ENCODE peak calls at places on chromosomes 1 and 21, in five cellular contexts. One of them, this sample, is unnamed. For H3K27me3, the result is how much of the 10 kb centered on the place peaks cover.

GRCh38 chr1:77900687-77901293 is 12.4 kb downstream of the NEXN start:
- DNase-seq in ovary: no peak
- DNase-seq in keratinocyte: no peak
- DNase-seq in spleen: no peak
- DNase-seq in endodermal cell: peak
- DNase-seq in this sample: no peak

GRCh38 chr1:233113009-233113712 is 162.8 kb downstream of the NTPCR start:
- DNase-seq in endodermal cell: peak
- DNase-seq in ovary: peak
- DNase-seq in keratinocyte: peak
- DNase-seq in spleen: peak
- DNase-seq in this sample: peak

GRCh38 chr1:118077331-118078055 is 107.5 kb downstream of the SPAG17 start:
- DNase-seq in spleen: no peak
- DNase-seq in endodermal cell: peak
- DNase-seq in ovary: no peak
- DNase-seq in keratinocyte: no peak
- DNase-seq in this sample: no peak

GRCh38 chr1:169550294-169550693 is 36.0 kb downstream of the F5 start:
- DNase-seq in spleen: no peak
- DNase-seq in endodermal cell: peak
- DNase-seq in ovary: no peak
- DNase-seq in keratinocyte: no peak
- DNase-seq in this sample: no peak

GRCh38 chr1:152037920-152038658 is 1.3 kb upstream of the S100A11 start:
- DNase-seq in keratinocyte: no peak
- DNase-seq in endodermal cell: peak
- DNase-seq in spleen: no peak
- DNase-seq in ovary: no peak
- DNase-seq in this sample: no peak

GRCh38 chr1:218412181-218412580 is 67.0 kb downstream of the TGFB2 start:
- DNase-seq in endodermal cell: no peak
- DNase-seq in keratinocyte: no peak
- DNase-seq in ovary: no peak
- DNase-seq in spleen: no peak
- DNase-seq in this sample: no peak

GRCh38 chr1:7223334-7224080 is 438.3 kb downstream of the CAMTA1 start:
- DNase-seq in endodermal cell: no peak
- DNase-seq in spleen: no peak
- DNase-seq in ovary: no peak
- DNase-seq in keratinocyte: no peak
- DNase-seq in this sample: no peak

GRCh38 chr1:89810880-89811279 is 10.0 kb upstream of the LRRC8D start:
- DNase-seq in spleen: no peak
- DNase-seq in ovary: no peak
- DNase-seq in endodermal cell: no peak
- DNase-seq in keratinocyte: no peak
- DNase-seq in this sample: no peak

GRCh38 chr1:64479874-64480273 is 9.9 kb downstream of the CACHD1 start:
- DNase-seq in endodermal cell: peak
- DNase-seq in keratinocyte: no peak
- DNase-seq in spleen: no peak
- DNase-seq in ovary: no peak
- DNase-seq in this sample: no peak

GRCh38 chr1:51516639-51517158 is 2.4 kb downstream of the EPS15 start:
- DNase-seq in spleen: no peak
- DNase-seq in ovary: no peak
- DNase-seq in endodermal cell: no peak
- DNase-seq in keratinocyte: no peak
- DNase-seq in this sample: no peak

GRCh38 chr1:222382171-222382570 is 165.7 kb downstream of the HHIPL2 start:
- DNase-seq in ovary: no peak
- DNase-seq in keratinocyte: no peak
- DNase-seq in endodermal cell: no peak
- DNase-seq in spleen: no peak
- DNase-seq in this sample: no peak

GRCh38 chr1:5340560-5341130 is 651.6 kb downstream of the NPHP4 start:
- DNase-seq in spleen: no peak
- DNase-seq in endodermal cell: no peak
- DNase-seq in keratinocyte: no peak
- DNase-seq in ovary: no peak
- DNase-seq in this sample: no peak

GRCh38 chr1:215794151-215794550 is 227.0 kb downstream of the KCTD3 start:
- DNase-seq in endodermal cell: no peak
- DNase-seq in keratinocyte: no peak
- DNase-seq in spleen: no peak
- DNase-seq in ovary: no peak
- DNase-seq in this sample: no peak

GRCh38 chr1:203907901-203908300 is 46.5 kb downstream of the SNRPE start:
- DNase-seq in ovary: no peak
- DNase-seq in endodermal cell: no peak
- DNase-seq in keratinocyte: no peak
- DNase-seq in spleen: no peak
- DNase-seq in this sample: no peak

GRCh38 chr1:205247130-205247921 is 19.6 kb downstream of the TMCC2 start:
- DNase-seq in keratinocyte: no peak
- DNase-seq in endodermal cell: no peak
- DNase-seq in ovary: peak
- DNase-seq in spleen: peak
- DNase-seq in this sample: peak

GRCh38 chr1:206893380-206893779 is 3.9 kb upstream of the IL24 start:
- DNase-seq in endodermal cell: no peak
- DNase-seq in keratinocyte: no peak
- DNase-seq in spleen: no peak
- DNase-seq in ovary: no peak
- DNase-seq in this sample: no peak

GRCh38 chr1:206890125-206890637 is 7.1 kb upstream of the IL24 start:
- DNase-seq in endodermal cell: peak
- DNase-seq in ovary: no peak
- DNase-seq in keratinocyte: no peak
- DNase-seq in spleen: no peak
- DNase-seq in this sample: no peak

GRCh38 chr1:206892351-206892984 is 4.8 kb upstream of the IL24 start:
- DNase-seq in keratinocyte: no peak
- DNase-seq in ovary: no peak
- DNase-seq in endodermal cell: no peak
- DNase-seq in spleen: no peak
- DNase-seq in this sample: no peak

GRCh38 chr1:206890690-206891089 is 6.6 kb upstream of the IL24 start:
- DNase-seq in spleen: no peak
- DNase-seq in keratinocyte: no peak
- DNase-seq in endodermal cell: no peak
- DNase-seq in ovary: no peak
- DNase-seq in this sample: no peak

DNA sequence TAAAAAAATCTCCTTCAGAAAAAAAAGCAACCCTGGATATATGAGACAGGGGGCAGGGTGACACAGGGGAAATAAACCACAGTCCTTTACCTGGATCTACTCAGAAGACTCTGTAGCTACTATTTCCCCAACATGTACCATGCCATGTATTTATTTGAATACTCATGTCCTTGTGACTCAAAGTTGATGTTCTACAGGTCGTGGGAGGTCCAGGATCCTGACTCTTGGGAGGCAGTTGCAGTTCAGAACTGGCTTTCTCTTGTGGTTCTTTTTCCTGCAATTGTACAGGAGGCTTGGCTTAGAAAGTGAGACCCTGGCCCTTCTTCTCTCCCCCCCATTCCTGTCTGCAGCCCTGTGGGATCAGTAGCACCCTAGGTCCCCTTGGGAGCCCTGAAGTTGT is 5.8 kb upstream of the IL24 start:
- DNase-seq in keratinocyte: no peak
- DNase-seq in ovary: no peak
- DNase-seq in spleen: no peak
- DNase-seq in endodermal cell: no peak
- DNase-seq in this sample: no peak
- TF ChIP-seq CTCF in keratinocyte: no peak
- TF ChIP-seq CTCF in ovary: no peak
- TF ChIP-seq CTCF in spleen: no peak
- TF ChIP-seq CTCF in endodermal cell: no peak
- TF ChIP-seq CTCF in this sample: no peak

GRCh38 chr21:45335151-45335760 is 47.6 kb upstream of the POFUT2 start:
- DNase-seq in spleen: no peak
- DNase-seq in keratinocyte: no peak
- DNase-seq in endodermal cell: no peak
- DNase-seq in ovary: peak
- DNase-seq in this sample: no peak
- H3K27me3 ChIP-seq in spleen: under half
- H3K27me3 ChIP-seq in keratinocyte: under half
- H3K27me3 ChIP-seq in endodermal cell: under half
- H3K27me3 ChIP-seq in ovary: under half
- H3K27me3 ChIP-seq in this sample: under half

GRCh38 chr1:228166170-228166936 is 749 bp downstream of the IBA57 start:
- DNase-seq in spleen: peak
- DNase-seq in ovary: peak
- DNase-seq in keratinocyte: no peak
- DNase-seq in endodermal cell: peak
- DNase-seq in this sample: peak
- TF ChIP-seq CTCF in spleen: no peak
- TF ChIP-seq CTCF in ovary: no peak
- TF ChIP-seq CTCF in keratinocyte: peak
- TF ChIP-seq CTCF in endodermal cell: peak
- TF ChIP-seq CTCF in this sample: peak

DNA sequence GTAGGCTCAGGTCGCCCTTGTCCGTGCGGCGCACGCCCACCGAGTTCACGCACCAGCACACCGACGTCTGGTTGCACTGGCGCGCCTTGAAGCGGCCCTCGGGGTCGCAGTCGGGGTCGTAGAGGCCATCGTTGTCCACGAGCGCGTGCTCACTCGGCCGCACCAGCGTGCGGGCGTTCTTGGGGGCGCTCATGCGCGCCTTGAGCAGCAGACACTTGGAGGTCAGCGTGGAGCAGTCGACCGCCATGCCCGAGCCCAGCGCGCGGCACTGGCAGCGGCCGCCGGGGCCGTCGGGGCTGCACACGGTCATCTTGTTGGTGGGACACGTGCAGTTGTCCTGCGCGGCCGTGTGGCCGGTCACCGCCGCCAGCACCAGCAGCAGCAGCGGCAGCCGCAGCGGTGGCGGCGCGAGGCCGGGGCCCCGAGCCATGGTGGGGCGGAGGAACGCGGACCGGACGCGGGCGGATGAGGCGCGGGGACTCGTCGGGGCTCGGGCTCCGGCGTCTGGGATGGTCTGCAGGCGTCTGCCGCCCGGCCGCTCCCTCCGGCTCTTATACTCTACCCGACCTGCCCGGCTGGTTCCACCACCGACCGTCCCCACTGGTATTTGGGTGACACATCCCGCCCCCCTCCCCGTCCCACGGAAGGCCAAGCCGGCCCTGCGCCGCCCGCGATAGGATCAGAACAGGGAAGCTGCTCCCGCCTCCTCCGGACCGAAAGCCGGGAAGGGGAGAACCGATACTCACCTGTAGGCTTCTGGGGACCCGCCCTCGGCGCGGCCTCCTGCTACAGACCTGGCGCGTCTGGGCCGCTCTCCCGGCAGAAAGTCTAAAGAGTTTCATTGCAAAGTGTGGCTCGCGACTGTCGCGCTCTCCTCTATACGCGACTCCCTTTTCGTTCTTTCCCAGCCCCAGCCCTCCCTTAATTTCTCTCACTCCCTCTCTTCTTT is at the start of gene TACSTD2:
- DNase-seq in endodermal cell: peak
- DNase-seq in ovary: no peak
- DNase-seq in keratinocyte: peak
- DNase-seq in spleen: peak
- DNase-seq in this sample: peak
- H3K27me3 ChIP-seq in endodermal cell: half or more
- H3K27me3 ChIP-seq in ovary: under half
- H3K27me3 ChIP-seq in keratinocyte: under half
- H3K27me3 ChIP-seq in spleen: under half
- H3K27me3 ChIP-seq in this sample: under half

DNA sequence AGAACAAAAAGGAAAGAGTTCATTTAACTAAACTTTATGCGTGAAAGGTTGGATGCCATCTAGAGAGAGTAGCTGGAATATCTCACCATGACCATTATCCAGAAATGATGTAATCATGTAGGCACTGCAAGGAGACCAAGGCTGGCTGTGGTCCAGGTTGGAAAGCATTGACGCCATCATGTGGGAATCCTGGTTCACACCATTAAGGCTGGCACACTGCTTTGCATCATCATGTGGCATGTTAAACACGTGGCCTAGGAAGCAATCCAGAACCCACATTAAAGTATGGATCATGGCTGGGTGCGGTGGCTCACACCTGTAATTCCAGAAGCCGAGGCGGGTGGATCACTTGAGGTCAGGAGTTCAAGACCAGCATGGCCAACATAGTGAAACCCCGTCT is 4.3 kb downstream of the ADAMTS1 start:
- DNase-seq in keratinocyte: no peak
- DNase-seq in spleen: no peak
- DNase-seq in ovary: peak
- DNase-seq in endodermal cell: no peak
- DNase-seq in this sample: peak
- TF ChIP-seq CTCF in keratinocyte: no peak
- TF ChIP-seq CTCF in spleen: no peak
- TF ChIP-seq CTCF in ovary: no peak
- TF ChIP-seq CTCF in endodermal cell: no peak
- TF ChIP-seq CTCF in this sample: peak

GRCh38 chr1:201890223-201890622 is 1.5 kb downstream of the SHISA4 start:
- DNase-seq in ovary: no peak
- DNase-seq in endodermal cell: no peak
- DNase-seq in spleen: peak
- DNase-seq in keratinocyte: no peak
- DNase-seq in this sample: no peak

GRCh38 chr1:201890806-201891450 is 2.2 kb downstream of the SHISA4 start:
- DNase-seq in endodermal cell: no peak
- DNase-seq in ovary: no peak
- DNase-seq in spleen: peak
- DNase-seq in keratinocyte: no peak
- DNase-seq in this sample: no peak

GRCh38 chr1:201893431-201893830 is 4.7 kb downstream of the SHISA4 start:
- DNase-seq in spleen: no peak
- DNase-seq in ovary: no peak
- DNase-seq in keratinocyte: no peak
- DNase-seq in endodermal cell: no peak
- DNase-seq in this sample: no peak

GRCh38 chr1:201892211-201892610 is 3.5 kb downstream of the SHISA4 start:
- DNase-seq in keratinocyte: no peak
- DNase-seq in endodermal cell: no peak
- DNase-seq in ovary: no peak
- DNase-seq in spleen: peak
- DNase-seq in this sample: no peak

GRCh38 chr1:201891451-201892045 is 2.9 kb downstream of the SHISA4 start:
- DNase-seq in spleen: peak
- DNase-seq in ovary: no peak
- DNase-seq in keratinocyte: no peak
- DNase-seq in endodermal cell: no peak
- DNase-seq in this sample: no peak
- H3K27me3 ChIP-seq in spleen: under half
- H3K27me3 ChIP-seq in ovary: under half
- H3K27me3 ChIP-seq in keratinocyte: under half
- H3K27me3 ChIP-seq in endodermal cell: under half
- H3K27me3 ChIP-seq in this sample: under half

DNA sequence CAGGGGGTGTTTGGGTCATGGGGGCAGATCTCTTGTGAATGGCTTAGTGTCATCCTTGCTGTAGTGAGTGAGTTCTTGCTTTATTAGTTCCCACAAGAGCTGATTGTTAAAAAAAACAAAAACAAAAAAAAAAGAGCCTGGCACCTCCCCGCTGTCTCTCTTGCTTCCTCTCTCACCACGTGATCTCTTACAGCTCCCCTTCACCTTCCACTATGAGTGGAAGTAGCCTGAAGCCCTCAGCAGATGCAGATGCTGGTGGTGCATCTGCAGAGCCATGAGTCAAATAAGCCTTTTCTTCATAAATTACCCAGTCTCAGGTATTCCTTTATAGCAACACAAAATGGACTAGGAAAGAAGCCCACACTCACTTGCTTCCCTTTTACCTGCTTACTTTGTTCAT is 17.2 kb upstream of the RGL1 start:
- DNase-seq in spleen: no peak
- DNase-seq in ovary: no peak
- DNase-seq in keratinocyte: no peak
- DNase-seq in endodermal cell: no peak
- DNase-seq in this sample: no peak
- TF ChIP-seq CTCF in spleen: no peak
- TF ChIP-seq CTCF in ovary: no peak
- TF ChIP-seq CTCF in keratinocyte: no peak
- TF ChIP-seq CTCF in endodermal cell: no peak
- TF ChIP-seq CTCF in this sample: no peak